ENCODE peak calls at places on chromosomes 16 and 17, in eight cellular contexts. G is PC-3, P is HCT116, T is neural progenitor cell, K is SK-N-SH, W is OCI-LY7, E is GM23248, Z is MM.1S. H is an unnamed sample. For H3K9me3, the result is how much of the 10 kb centered on the place peaks cover.

GRCh38 chr16:72105978-72106377 is 12.3 kb downstream of the DHX38 start:
- DNase-seq in G (no peak), P (no peak), T (no peak), K (no peak), W (no peak), E (no peak), Z (no peak), H (no peak)

GRCh38 chr17:4833941-4834501 is 881 bp downstream of the MINK1 start:
- DNase-seq in G (peak), P (no peak), T (peak), K (peak), W (peak), E (peak), Z (no peak), H (peak)

GRCh38 chr17:21194210-21194609 is 19.8 kb downstream of the TMEM11 start:
- DNase-seq in G (no peak), P (no peak), T (no peak), K (peak), W (no peak), E (peak), Z (no peak), H (no peak)

GRCh38 chr16:4313563-4314531 is 2.0 kb upstream of the GLIS2 start:
- DNase-seq in G (no peak), P (peak), T (peak), K (peak), W (peak), E (peak), Z (peak), H (peak)

GRCh38 chr16:12747261-12747660 is 56.4 kb downstream of the CPPED1 start:
- DNase-seq in G (no peak), P (no peak), T (no peak), K (no peak), W (no peak), E (no peak), Z (no peak), H (no peak)

GRCh38 chr17:57517519-57518342 is 227.4 kb downstream of the CCDC182 start:
- DNase-seq in G (no peak), P (no peak), T (no peak), K (no peak), W (no peak), E (no peak), Z (no peak), H (peak)

GRCh38 chr17:40500190-40500589 is 1.2 kb downstream of the TNS4 start:
- DNase-seq in G (no peak), P (no peak), T (no peak), K (no peak), W (no peak), E (no peak), Z (no peak), H (no peak)

GRCh38 chr17:45170280-45170975 is 8.8 kb downstream of the HEXIM2 start:
- DNase-seq in G (no peak), P (no peak), T (no peak), K (no peak), W (no peak), E (no peak), Z (no peak), H (no peak)

GRCh38 chr17:65323055-65323454 is 185.9 kb downstream of the RGS9 start:
- DNase-seq in G (no peak), P (peak), T (no peak), K (no peak), W (peak), E (no peak), Z (no peak), H (no peak)

GRCh38 chr17:73551756-73552155 is 92.5 kb downstream of the SDK2 start:
- DNase-seq in G (no peak), P (peak), T (no peak), K (no peak), W (peak), E (no peak), Z (no peak), H (no peak)

GRCh38 chr16:73032548-73033270 is 15.2 kb downstream of the ZFHX3 start:
- DNase-seq in G (no peak), P (no peak), T (peak), K (no peak), W (no peak), E (no peak), Z (no peak), H (no peak)

GRCh38 chr16:881219-882097 is 80.9 kb upstream of the GNG13 start:
- DNase-seq in G (no peak), P (no peak), T (no peak), K (no peak), W (no peak), E (no peak), Z (no peak), H (no peak)

GRCh38 chr17:9478889-9479288 is 96.7 kb downstream of the STX8 start:
- DNase-seq in G (no peak), P (no peak), T (no peak), K (no peak), W (no peak), E (no peak), Z (no peak), H (no peak)

GRCh38 chr16:718922-719321 is 2.0 kb upstream of the ANTKMT start:
- DNase-seq in G (no peak), P (no peak), T (no peak), K (no peak), W (no peak), E (no peak), Z (no peak), H (no peak)

GRCh38 chr17:32998893-32999240 is 7.2 kb downstream of the SPACA3 start:
- DNase-seq in G (peak), P (peak), T (no peak), K (no peak), W (no peak), E (peak), Z (no peak), H (no peak)

GRCh38 chr16:59886021-59886420 is 1151.9 kb upstream of the GOT2 start:
- DNase-seq in G (peak), P (no peak), T (no peak), K (no peak), W (no peak), E (peak), Z (no peak), H (peak)

GRCh38 chr16:35744084-35744483 is 2284.7 kb downstream of the TP53TG3F start:
- DNase-seq in G (no peak), P (no peak), T (no peak), K (no peak), W (no peak), E (no peak), Z (no peak), H (no peak)

GRCh38 chr16:35746281-35746962 is 2287.0 kb downstream of the TP53TG3F start:
- DNase-seq in G (no peak), P (no peak), T (no peak), K (no peak), W (no peak), E (no peak), Z (no peak), H (no peak)

GRCh38 chr16:35745821-35746248 is 2286.4 kb downstream of the TP53TG3F start:
- DNase-seq in G (no peak), P (no peak), T (no peak), K (no peak), W (no peak), E (no peak), Z (no peak), H (no peak)

GRCh38 chr16:35744716-35745115 is 2285.3 kb downstream of the TP53TG3F start:
- DNase-seq in G (peak), P (peak), T (no peak), K (no peak), W (no peak), E (no peak), Z (no peak), H (no peak)

DNA sequence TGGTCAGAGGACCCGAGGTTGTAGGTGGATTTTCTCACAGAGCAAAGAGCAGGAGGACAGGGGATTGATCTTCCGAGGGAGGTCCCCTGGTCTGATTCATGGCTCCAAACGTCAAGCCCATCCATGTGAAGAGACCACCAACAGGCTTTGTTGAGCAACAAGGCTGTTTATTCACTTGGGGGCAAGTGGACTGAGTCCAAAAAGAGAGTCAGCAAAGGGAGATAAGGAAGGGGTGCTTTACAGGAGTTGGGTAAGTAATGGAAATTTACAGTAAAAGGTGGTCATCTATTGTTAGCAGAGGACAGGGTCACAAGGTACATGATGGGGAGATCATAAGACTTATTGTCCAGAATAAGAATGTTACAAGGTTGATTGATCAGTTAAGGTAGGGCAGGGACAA is 2285.8 kb downstream of the TP53TG3F start:
- DNase-seq in G (no peak), P (no peak), T (no peak), K (no peak), W (no peak), E (no peak), Z (no peak), H (no peak)
- H3K9me3 ChIP-seq in G (under half), P (under half), T (under half), K (under half), W (under half), E (under half), Z (under half), H (under half)

GRCh38 chr17:43840814-43841213 is 6.2 kb upstream of the CD300LG start:
- DNase-seq in G (peak), P (no peak), T (peak), K (peak), W (no peak), E (no peak), Z (no peak), H (no peak)
- TF ChIP-seq EZH2phosphoT487 in G (no peak), P (no peak), T (no peak), K (no peak), W (no peak), E (no peak), Z (no peak), H (no peak)

DNA sequence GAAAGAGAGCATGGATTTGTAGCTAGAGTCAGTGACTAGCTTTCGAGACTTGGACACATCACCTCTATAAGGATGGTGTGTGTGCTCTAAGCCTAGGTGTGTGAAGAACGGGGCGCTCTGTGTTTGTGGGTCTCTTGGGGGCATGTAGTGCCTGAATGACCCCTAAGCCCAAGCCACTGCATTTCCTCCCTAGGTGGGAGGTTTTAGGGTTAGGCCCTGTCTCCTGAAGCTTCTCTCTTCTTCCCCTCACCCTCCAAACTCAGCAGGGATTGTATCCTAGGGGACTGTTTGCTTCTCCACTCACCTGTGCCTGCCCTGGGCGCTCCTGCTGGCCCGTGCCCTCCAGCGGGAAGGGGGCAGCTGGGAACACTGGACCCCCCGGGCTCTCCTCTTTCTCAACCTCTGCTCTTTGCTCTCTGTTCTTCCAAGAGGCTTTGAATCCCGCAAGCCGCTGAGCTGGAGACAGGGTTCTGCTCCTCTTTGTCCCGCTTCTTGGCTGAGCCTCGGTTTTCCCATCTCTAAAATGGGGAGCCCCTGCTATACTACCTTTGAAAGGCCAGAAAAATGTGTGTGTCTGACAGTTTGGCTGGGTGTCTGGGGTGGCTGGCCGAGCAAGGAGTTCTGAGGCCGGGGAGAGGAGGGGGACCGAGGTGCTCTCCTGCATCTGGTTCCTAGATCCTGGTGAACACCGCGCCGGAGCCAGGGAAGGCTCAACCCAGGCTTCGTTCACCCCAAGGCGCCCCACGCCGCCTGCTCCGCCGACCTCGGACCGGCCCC is 810 bp downstream of the CYGB start:
- DNase-seq in G (no peak), P (no peak), T (no peak), K (peak), W (no peak), E (no peak), Z (no peak), H (no peak)
- H3K4me3 ChIP-seq in G (no peak), P (no peak), T (peak), K (no peak), W (no peak), E (peak), Z (no peak), H (no peak)

DNA sequence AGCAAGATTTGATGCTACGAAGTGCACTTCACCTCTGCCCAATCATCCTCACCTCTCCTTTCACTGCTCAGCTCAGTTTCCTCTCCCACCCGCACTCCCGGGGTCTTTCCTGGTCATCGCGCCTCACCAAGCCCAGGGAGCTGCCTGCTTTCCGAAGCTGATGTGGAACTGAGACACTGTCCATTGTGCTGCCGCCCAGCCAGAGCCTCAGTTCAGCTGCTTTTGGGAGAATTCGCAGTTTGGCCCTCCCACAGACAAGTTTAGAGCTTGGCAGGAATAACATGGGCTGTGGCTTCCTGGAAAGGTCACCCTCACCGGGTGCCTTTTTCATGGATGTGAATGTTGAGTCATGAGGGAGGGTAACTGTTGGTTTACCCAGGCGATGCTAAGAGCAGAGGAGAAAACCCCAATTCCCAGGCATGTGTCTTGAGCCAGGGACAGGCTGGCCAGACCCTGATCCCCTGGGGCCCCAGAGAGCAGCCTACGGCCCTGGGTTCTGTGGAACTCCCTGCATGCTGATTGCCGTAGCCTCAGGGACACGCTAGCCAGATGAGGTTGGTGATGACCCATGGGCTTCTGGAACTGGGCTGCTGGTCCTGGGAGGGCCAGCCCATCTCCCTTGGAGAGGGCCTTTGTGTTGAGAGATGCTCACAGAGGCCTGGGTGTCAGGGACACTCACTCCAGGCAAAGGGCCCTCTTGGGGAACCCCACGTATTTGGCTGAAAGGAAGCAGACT is 1687.5 kb downstream of the TP53TG3F start:
- DNase-seq in G (no peak), P (no peak), T (no peak), K (no peak), W (no peak), E (no peak), Z (no peak), H (no peak)
- H3K9me3 ChIP-seq in G (under half), P (under half), T (under half), K (under half), W (under half), E (under half), Z (under half), H (under half)

DNA sequence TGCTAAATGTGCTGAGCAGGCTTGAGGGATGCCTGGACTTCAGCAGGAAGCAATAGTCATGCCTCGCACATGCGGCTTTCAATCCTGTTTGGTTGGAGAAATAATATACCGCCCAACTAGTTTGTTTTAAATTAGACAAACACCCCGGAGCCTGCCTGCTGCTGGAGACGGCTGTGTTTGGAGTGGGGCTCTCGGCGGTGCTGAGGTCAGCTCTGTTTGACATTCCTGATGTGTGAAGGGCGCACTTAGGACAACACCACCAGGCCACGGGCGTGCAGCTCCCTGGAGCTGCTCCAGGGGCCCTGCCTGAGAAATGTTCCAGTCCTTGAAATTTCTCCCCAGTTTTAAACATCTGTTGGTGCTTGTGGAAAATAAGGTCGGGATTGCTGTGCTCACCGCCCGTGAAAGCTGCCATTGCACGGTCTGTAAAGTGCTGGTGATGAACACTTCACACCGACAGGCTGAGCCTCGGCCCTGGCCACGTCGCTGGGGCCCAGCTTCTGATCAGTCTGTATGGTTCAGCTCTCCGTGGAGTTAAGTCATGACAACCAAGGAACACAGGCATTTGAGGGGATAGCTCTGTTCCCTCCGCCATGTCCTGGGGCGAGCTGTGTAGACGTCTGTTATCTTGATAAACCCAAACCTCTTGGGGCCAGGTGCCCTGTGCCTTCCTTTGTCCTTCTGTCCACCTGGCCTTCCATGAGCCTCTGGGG is 110.4 kb downstream of the METRNL start:
- DNase-seq in G (no peak), P (no peak), T (no peak), K (no peak), W (no peak), E (peak), Z (no peak), H (peak)
- TF ChIP-seq EZH2phosphoT487 in G (no peak), P (no peak), T (no peak), K (no peak), W (no peak), E (no peak), Z (no peak), H (no peak)

GRCh38 chr16:14283786-14284185 is 212.7 kb downstream of the MRTFB start:
- DNase-seq in G (no peak), P (no peak), T (no peak), K (no peak), W (no peak), E (no peak), Z (no peak), H (no peak)

GRCh38 chr16:14284930-14285541 is 213.9 kb downstream of the MRTFB start:
- DNase-seq in G (peak), P (peak), T (peak), K (no peak), W (peak), E (peak), Z (peak), H (peak)

GRCh38 chr16:14285542-14286380 is 214.6 kb downstream of the MRTFB start:
- DNase-seq in G (peak), P (peak), T (peak), K (peak), W (peak), E (peak), Z (peak), H (peak)

GRCh38 chr16:14284371-14284770 is 213.3 kb downstream of the MRTFB start:
- DNase-seq in G (no peak), P (no peak), T (peak), K (no peak), W (peak), E (no peak), Z (no peak), H (no peak)

GRCh38 chr16:14286381-14287230 is 215.5 kb downstream of the MRTFB start:
- DNase-seq in G (no peak), P (no peak), T (peak), K (no peak), W (peak), E (peak), Z (no peak), H (peak)
- H3K4me3 ChIP-seq in G (peak), P (no peak), T (peak), K (peak), W (peak), E (peak), Z (peak), H (no peak)

GRCh38 chr17:43070257-43070656 is 45.2 kb downstream of the RND2 start:
- DNase-seq in G (no peak), P (no peak), T (no peak), K (no peak), W (no peak), E (no peak), Z (no peak), H (no peak)
- H3K9me3 ChIP-seq in G (under half), P (under half), T (under half), K (under half), W (under half), E (under half), Z (under half), H (under half)

GRCh38 chr17:17857496-17857895 is 20.7 kb upstream of the SREBF1 start:
- DNase-seq in G (no peak), P (no peak), T (no peak), K (no peak), W (no peak), E (no peak), Z (no peak), H (no peak)

GRCh38 chr17:17855334-17855725 is 18.5 kb upstream of the SREBF1 start:
- DNase-seq in G (no peak), P (no peak), T (no peak), K (no peak), W (no peak), E (no peak), Z (no peak), H (no peak)

GRCh38 chr17:17855976-17856375 is 19.2 kb upstream of the SREBF1 start:
- DNase-seq in G (no peak), P (no peak), T (no peak), K (peak), W (no peak), E (peak), Z (no peak), H (no peak)

GRCh38 chr17:17853811-17854527 is 17.2 kb upstream of the SREBF1 start:
- DNase-seq in G (peak), P (no peak), T (no peak), K (no peak), W (no peak), E (peak), Z (no peak), H (no peak)

GRCh38 chr17:17856386-17856785 is 19.6 kb upstream of the SREBF1 start:
- DNase-seq in G (no peak), P (no peak), T (no peak), K (no peak), W (no peak), E (no peak), Z (no peak), H (no peak)
- TF ChIP-seq EZH2phosphoT487 in G (no peak), P (no peak), T (no peak), K (no peak), W (no peak), E (no peak), Z (no peak), H (no peak)

GRCh38 chr16:69328854-69329316 is 1.5 kb downstream of the PDF start:
- DNase-seq in G (peak), P (no peak), T (no peak), K (no peak), W (peak), E (peak), Z (no peak), H (no peak)
- H3K4me3 ChIP-seq in G (peak), P (peak), T (peak), K (peak), W (peak), E (peak), Z (peak), H (no peak)

H was measured in hepatocyte.